ENCODE peak calls at places on chromosome 15, in five cellular contexts. X is dorsolateral prefrontal cortex, B is kidney, H is heart left ventricle, D is pancreas. U is an unnamed sample.

GRCh38 chr15:32656091-32656860 is 14.8 kb downstream of the SCG5 start:
- DNase-seq in X (no peak), B (no peak), H (no peak), D (no peak), U (no peak)

GRCh38 chr15:48073881-48074280 is 46.9 kb upstream of the SLC24A5 start:
- DNase-seq in X (no peak), B (no peak), H (no peak), D (no peak), U (no peak)

GRCh38 chr15:92011611-92012367 is 158.3 kb downstream of the SLCO3A1 start:
- DNase-seq in X (no peak), B (no peak), H (no peak), D (no peak), U (no peak)

GRCh38 chr15:65812921-65813320 is 20.8 kb upstream of the DENND4A start:
- DNase-seq in X (no peak), B (no peak), H (no peak), D (no peak), U (no peak)

GRCh38 chr15:90967206-90967605 is 12.5 kb downstream of the RCCD1 start:
- DNase-seq in X (no peak), B (no peak), H (no peak), D (no peak), U (no peak)

GRCh38 chr15:49637857-49638256 is 17.0 kb downstream of the DTWD1 start:
- DNase-seq in X (no peak), B (no peak), H (no peak), D (no peak), U (no peak)

GRCh38 chr15:46707452-46707851 is 1009.9 kb upstream of the SEMA6D start:
- DNase-seq in X (no peak), B (no peak), H (no peak), D (no peak), U (no peak)

GRCh38 chr15:50685976-50686467 is 575 bp downstream of the TRPM7 start:
- DNase-seq in X (peak), B (peak), H (peak), D (peak), U (no peak)

GRCh38 chr15:83398591-83398990 is 48.5 kb upstream of the SH3GL3 start:
- DNase-seq in X (no peak), B (no peak), H (no peak), D (no peak), U (no peak)

GRCh38 chr15:85151861-85152260 is 170.2 kb downstream of the PDE8A start:
- DNase-seq in X (no peak), B (no peak), H (no peak), D (no peak), U (no peak)

GRCh38 chr15:64844576-64845140 is 2.9 kb downstream of the PLEKHO2 start:
- DNase-seq in X (no peak), B (peak), H (no peak), D (no peak), U (no peak)

GRCh38 chr15:63465104-63465503 is 39.3 kb upstream of the USP3 start:
- DNase-seq in X (no peak), B (no peak), H (no peak), D (no peak), U (no peak)

GRCh38 chr15:47965297-47965696 is 155.5 kb upstream of the SLC24A5 start:
- DNase-seq in X (no peak), B (no peak), H (no peak), D (no peak), U (no peak)

GRCh38 chr15:67146875-67147381 is 81.5 kb downstream of the SMAD3 start:
- DNase-seq in X (no peak), B (no peak), H (peak), D (no peak), U (peak)

GRCh38 chr15:83283813-83284562 is 476 bp downstream of the BNC1 start:
- DNase-seq in X (no peak), B (no peak), H (peak), D (peak), U (no peak)

GRCh38 chr15:59247364-59247763 is 40.7 kb downstream of the LDHAL6B start:
- DNase-seq in X (no peak), B (no peak), H (peak), D (no peak), U (no peak)

GRCh38 chr15:68524753-68525584 is 53.8 kb upstream of the CORO2B start:
- DNase-seq in X (no peak), B (no peak), H (no peak), D (no peak), U (no peak)

GRCh38 chr15:99704444-99704838 is 28.8 kb downstream of the LYSMD4 start:
- DNase-seq in X (no peak), B (no peak), H (peak), D (no peak), U (no peak)

GRCh38 chr15:69624816-69625215 is 172.2 kb downstream of the RPLP1 start:
- DNase-seq in X (no peak), B (no peak), H (no peak), D (no peak), U (no peak)

GRCh38 chr15:40990789-40991188 is 37.5 kb downstream of the CHAC1 start:
- DNase-seq in X (no peak), B (no peak), H (no peak), D (no peak), U (no peak)

GRCh38 chr15:84816694-84817460 is at the start of gene ALPK3:
- DNase-seq in X (no peak), B (peak), H (peak), D (peak), U (peak)

GRCh38 chr15:58758141-58758540 is 8.6 kb upstream of the ADAM10 start:
- DNase-seq in X (no peak), B (no peak), H (no peak), D (no peak), U (no peak)

GRCh38 chr15:89998141-89998661 is 2.9 kb upstream of the ZNF710 start:
- DNase-seq in X (no peak), B (no peak), H (no peak), D (peak), U (peak)

GRCh38 chr15:101014921-101015841 is 96.0 kb downstream of the LRRK1 start:
- DNase-seq in X (peak), B (peak), H (peak), D (peak), U (peak)

GRCh38 chr15:80645494-80646065 is 49.5 kb upstream of the ABHD17C start:
- DNase-seq in X (no peak), B (no peak), H (no peak), D (no peak), U (no peak)

GRCh38 chr15:100011235-100011634 is 278.0 kb upstream of the LYSMD4 start:
- DNase-seq in X (no peak), B (no peak), H (no peak), D (no peak), U (no peak)

GRCh38 chr15:95329362-95329761 is 1001.1 kb upstream of the NR2F2 start:
- DNase-seq in X (no peak), B (peak), H (no peak), D (no peak), U (no peak)

GRCh38 chr15:99265541-99266070 is 14.3 kb downstream of the LRRC28 start:
- DNase-seq in X (no peak), B (no peak), H (no peak), D (no peak), U (no peak)

GRCh38 chr15:60373327-60373726 is 24.5 kb downstream of the ANXA2 start:
- DNase-seq in X (no peak), B (no peak), H (no peak), D (no peak), U (no peak)

GRCh38 chr15:49415638-49416037 is 7.4 kb upstream of the FGF7 start:
- DNase-seq in X (no peak), B (no peak), H (no peak), D (no peak), U (no peak)

GRCh38 chr15:85276921-85277320 is 103.5 kb upstream of the AKAP13 start:
- DNase-seq in X (no peak), B (no peak), H (no peak), D (no peak), U (no peak)

GRCh38 chr15:77568960-77569646 is 63.6 kb downstream of the LINGO1 start:
- DNase-seq in X (no peak), B (peak), H (no peak), D (no peak), U (no peak)

GRCh38 chr15:71079208-71080044 is 35.8 kb upstream of the THSD4 start:
- DNase-seq in X (no peak), B (no peak), H (no peak), D (peak), U (no peak)

GRCh38 chr15:88648357-88649214 is 9.8 kb downstream of the ISG20 start:
- DNase-seq in X (no peak), B (peak), H (no peak), D (peak), U (peak)

GRCh38 chr15:60477991-60478632 is 830 bp downstream of the ICE2 start:
- DNase-seq in X (no peak), B (no peak), H (no peak), D (no peak), U (no peak)

DNA sequence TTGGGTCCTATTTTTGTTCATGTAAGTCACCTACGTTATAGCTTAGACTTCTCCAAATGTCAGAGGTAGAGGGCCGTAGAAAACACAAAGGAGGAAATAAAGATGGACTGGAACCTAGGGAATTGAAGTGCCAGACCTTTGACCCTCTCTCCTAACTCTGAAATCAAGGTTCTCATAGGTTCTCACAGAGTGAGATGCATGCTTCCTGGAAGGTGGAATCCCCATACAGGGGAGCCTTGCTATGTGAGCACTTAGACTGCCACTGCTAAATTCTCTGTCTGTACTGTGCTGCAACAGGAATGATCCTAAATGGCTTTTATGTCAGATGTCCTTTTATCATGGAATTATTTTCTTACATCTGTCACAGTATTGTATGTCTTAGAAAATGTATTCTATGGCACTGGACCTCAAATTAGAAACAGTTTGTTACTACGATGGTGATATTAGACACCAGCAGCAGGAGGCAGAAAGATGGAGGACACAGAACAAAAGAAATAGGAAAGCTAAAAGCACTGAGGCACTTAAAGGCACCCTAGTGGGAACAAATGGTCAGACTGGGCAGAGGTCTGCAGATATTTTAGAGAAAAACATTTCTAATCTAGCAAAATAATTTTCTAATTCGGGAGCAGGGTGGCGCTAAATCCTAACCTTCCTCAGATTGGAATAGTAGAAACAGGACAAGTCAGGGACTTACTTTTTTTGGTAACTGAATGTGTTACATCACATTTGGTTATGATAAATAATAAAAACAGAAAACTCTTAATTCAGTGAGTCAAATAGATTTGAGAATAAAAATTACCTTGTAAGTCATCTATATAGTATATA is 60.2 kb upstream of the CDAN1 start:
- DNase-seq in X (no peak), B (no peak), H (no peak), D (no peak), U (no peak)
- TF ChIP-seq CTCF in X (no peak), B (no peak), H (no peak), D (no peak), U (peak)

GRCh38 chr15:76335129-76335850 is 1.3 kb upstream of the ISL2 start:
- DNase-seq in X (no peak), B (no peak), H (no peak), D (no peak), U (no peak)
- H3K27ac ChIP-seq in X (no peak), B (no peak), H (no peak), D (no peak), U (peak)

GRCh38 chr15:36883705-36884355 is 216.5 kb downstream of the MEIS2 start:
- DNase-seq in X (peak), B (peak), H (peak), D (peak), U (peak)

GRCh38 chr15:36884404-36885335 is 215.7 kb downstream of the MEIS2 start:
- DNase-seq in X (no peak), B (no peak), H (no peak), D (no peak), U (no peak)

GRCh38 chr15:36880913-36881290 is 219.4 kb downstream of the MEIS2 start:
- DNase-seq in X (no peak), B (no peak), H (no peak), D (no peak), U (no peak)

GRCh38 chr15:36880226-36880912 is 220.0 kb downstream of the MEIS2 start:
- DNase-seq in X (no peak), B (peak), H (no peak), D (peak), U (no peak)

GRCh38 chr15:36882487-36883108 is 217.8 kb downstream of the MEIS2 start:
- DNase-seq in X (no peak), B (no peak), H (no peak), D (no peak), U (no peak)
- H3K4me3 ChIP-seq in X (peak), B (peak), H (peak), D (no peak), U (no peak)

DNA sequence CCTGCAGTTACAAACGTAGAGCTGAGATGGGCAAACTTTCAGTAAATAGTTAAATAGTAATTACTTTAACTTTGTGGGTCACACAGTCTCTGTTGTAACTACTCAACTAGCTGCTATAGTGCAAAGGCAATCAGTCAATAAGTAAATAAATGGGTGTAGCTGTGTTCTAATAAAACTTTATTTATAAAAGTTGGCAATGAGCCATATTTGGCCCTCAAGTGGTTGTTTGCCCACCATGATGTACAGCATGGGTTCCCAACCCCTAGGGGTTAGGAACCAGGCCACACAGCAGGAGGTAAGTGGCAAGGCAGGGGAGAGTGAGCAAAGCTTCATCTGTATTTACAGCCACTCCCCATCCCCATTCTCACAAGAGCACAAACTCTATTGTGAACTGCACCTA is 44.9 kb upstream of the CHRM5 start:
- DNase-seq in X (no peak), B (no peak), H (no peak), D (no peak), U (no peak)
- TF ChIP-seq CTCF in X (no peak), B (no peak), H (no peak), D (no peak), U (no peak)

GRCh38 chr15:57388199-57388863 is 12.0 kb downstream of the CGNL1 start:
- DNase-seq in X (no peak), B (no peak), H (no peak), D (no peak), U (no peak)
- H3K27ac ChIP-seq in X (no peak), B (peak), H (peak), D (peak), U (no peak)

U was measured in RWPE2.